ENCODE peak calls at places on chromosomes 13 and 19, in four cellular contexts. Q, E, Z and H are unnamed samples. For H3K4me1, the result is how much of the 10 kb centered on the place peaks cover.

GRCh38 chr19:49347835-49348234 is 12.6 kb downstream of the CD37 start:
- DNase-seq in Z (no peak), Q (no peak), E (peak), H (no peak)

GRCh38 chr19:54518844-54519243 is 16.2 kb downstream of the LAIR2 start:
- DNase-seq in E (peak), Z (no peak), Q (no peak), H (peak)

GRCh38 chr13:109494955-109495354 is 291.4 kb downstream of the IRS2 start:
- DNase-seq in E (peak), Q (no peak), Z (no peak), H (no peak)

GRCh38 chr19:52214241-52214640 is 24.4 kb downstream of the PPP2R1A start:
- DNase-seq in Q (no peak), Z (no peak), E (no peak), H (no peak)

GRCh38 chr19:6509118-6509971 is 7.2 kb upstream of the TUBB4A start:
- DNase-seq in Q (no peak), Z (peak), E (no peak), H (no peak)

GRCh38 chr19:23596872-23597271 is 90.1 kb downstream of the ZNF675 start:
- DNase-seq in E (no peak), Z (no peak), Q (no peak), H (no peak)

GRCh38 chr19:50547385-50548190 is 20.6 kb downstream of the LRRC4B start:
- DNase-seq in E (no peak), Z (no peak), Q (no peak), H (no peak)

GRCh38 chr13:42394361-42395065 is 122.6 kb downstream of the AKAP11 start:
- DNase-seq in Z (no peak), E (no peak), Q (no peak), H (no peak)

GRCh38 chr19:5959260-5960004 is 18.5 kb downstream of the RANBP3 start:
- DNase-seq in E (no peak), Z (no peak), Q (peak), H (no peak)

GRCh38 chr19:56980864-56981263 is 138.9 kb upstream of the USP29 start:
- DNase-seq in Q (no peak), Z (no peak), E (no peak), H (no peak)

GRCh38 chr13:113591750-113592149 is 7.2 kb downstream of the TFDP1 start:
- DNase-seq in Z (no peak), E (no peak), Q (peak), H (no peak)

GRCh38 chr19:16856091-16856490 is 26.9 kb downstream of the SIN3B start:
- DNase-seq in Q (no peak), E (no peak), Z (no peak), H (no peak)

GRCh38 chr13:37914781-37915391 is 45.3 kb upstream of the TRPC4 start:
- DNase-seq in E (no peak), Z (no peak), Q (no peak), H (no peak)

GRCh38 chr13:110625771-110626321 is 10.5 kb downstream of the NAXD start:
- DNase-seq in E (no peak), Q (no peak), Z (no peak), H (no peak)

GRCh38 chr13:25406377-25406776 is 34.6 kb downstream of the ATP8A2 start:
- DNase-seq in E (no peak), Z (no peak), Q (no peak), H (no peak)

GRCh38 chr13:78736142-78736541 is 77.2 kb upstream of the OBI1 start:
- DNase-seq in Q (no peak), E (peak), Z (no peak), H (no peak)

GRCh38 chr19:42269518-42270345 is 680 bp downstream of the CIC start:
- DNase-seq in E (no peak), Z (no peak), Q (no peak), H (no peak)

GRCh38 chr13:40371531-40372125 is 294.8 kb downstream of the FOXO1 start:
- DNase-seq in E (no peak), Z (no peak), Q (no peak), H (no peak)

GRCh38 chr13:98570929-98571372 is 6.0 kb downstream of the STK24 start:
- DNase-seq in Z (no peak), E (no peak), Q (no peak), H (no peak)

GRCh38 chr19:8090932-8091331 is 38.4 kb downstream of the CCL25 start:
- DNase-seq in E (no peak), Q (no peak), Z (no peak), H (no peak)

GRCh38 chr19:8086849-8087248 is 34.3 kb downstream of the CCL25 start:
- DNase-seq in Z (no peak), Q (no peak), E (no peak), H (no peak)

GRCh38 chr19:8087876-8088275 is 35.3 kb downstream of the CCL25 start:
- DNase-seq in Q (no peak), Z (no peak), E (no peak), H (no peak)

GRCh38 chr19:8088752-8089663 is 36.4 kb downstream of the CCL25 start:
- DNase-seq in Q (no peak), E (no peak), Z (no peak), H (no peak)

DNA sequence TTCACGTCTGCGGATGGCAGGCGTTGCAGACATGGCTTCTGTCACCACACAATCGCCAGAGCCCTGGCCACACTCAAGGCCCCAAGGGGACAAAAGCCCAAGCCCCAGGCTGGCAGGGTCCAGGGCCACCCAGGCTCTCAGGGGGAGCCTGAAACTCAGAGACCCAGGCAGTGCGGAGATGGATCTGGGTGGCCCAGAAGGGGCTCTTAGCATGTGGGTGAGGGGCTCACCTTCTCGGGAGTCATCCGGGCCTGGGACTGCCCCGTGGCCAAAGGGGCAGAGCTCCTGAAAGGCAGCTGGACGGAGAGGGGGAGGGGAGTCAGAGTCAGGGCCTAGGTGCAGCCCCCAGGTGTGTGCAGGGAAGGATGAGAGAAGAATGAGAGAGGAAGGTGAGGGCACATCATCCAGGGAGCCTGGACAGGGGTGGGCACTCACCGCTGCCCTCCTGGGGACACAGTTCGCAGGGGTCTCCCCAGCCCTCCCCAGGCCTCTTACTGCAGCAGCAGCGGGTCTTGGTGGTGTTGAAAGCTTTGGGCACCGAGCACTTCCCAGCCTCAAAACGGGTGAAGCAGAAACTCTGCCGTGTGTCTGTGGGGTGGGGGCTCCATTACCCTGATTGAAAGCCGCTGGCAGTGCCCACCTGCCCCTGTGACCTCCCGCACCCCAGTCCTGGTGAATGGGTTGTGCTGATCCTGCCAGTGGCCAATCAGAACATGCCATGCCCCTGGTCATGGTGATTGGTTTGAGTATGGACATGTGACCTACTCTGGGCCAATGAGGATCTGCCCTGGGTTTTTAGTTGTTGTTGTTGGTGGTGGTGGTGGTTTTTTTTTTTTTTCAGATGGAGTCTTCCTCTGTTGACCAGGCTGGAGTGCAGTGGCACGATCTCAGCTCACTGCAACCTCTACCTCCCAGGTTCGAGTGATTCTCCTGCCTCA is 37.4 kb downstream of the CCL25 start:
- DNase-seq in Z (no peak), E (no peak), Q (no peak), H (no peak)
- H3K4me1 ChIP-seq in Z (under half), E (under half), Q (under half), H (under half)

GRCh38 chr13:45367358-45367757 is 26.4 kb upstream of the TPT1 start:
- DNase-seq in E (peak), Z (no peak), Q (no peak), H (peak)
- H3K27ac ChIP-seq in E (no peak), Z (no peak), Q (no peak), H (no peak)

DNA sequence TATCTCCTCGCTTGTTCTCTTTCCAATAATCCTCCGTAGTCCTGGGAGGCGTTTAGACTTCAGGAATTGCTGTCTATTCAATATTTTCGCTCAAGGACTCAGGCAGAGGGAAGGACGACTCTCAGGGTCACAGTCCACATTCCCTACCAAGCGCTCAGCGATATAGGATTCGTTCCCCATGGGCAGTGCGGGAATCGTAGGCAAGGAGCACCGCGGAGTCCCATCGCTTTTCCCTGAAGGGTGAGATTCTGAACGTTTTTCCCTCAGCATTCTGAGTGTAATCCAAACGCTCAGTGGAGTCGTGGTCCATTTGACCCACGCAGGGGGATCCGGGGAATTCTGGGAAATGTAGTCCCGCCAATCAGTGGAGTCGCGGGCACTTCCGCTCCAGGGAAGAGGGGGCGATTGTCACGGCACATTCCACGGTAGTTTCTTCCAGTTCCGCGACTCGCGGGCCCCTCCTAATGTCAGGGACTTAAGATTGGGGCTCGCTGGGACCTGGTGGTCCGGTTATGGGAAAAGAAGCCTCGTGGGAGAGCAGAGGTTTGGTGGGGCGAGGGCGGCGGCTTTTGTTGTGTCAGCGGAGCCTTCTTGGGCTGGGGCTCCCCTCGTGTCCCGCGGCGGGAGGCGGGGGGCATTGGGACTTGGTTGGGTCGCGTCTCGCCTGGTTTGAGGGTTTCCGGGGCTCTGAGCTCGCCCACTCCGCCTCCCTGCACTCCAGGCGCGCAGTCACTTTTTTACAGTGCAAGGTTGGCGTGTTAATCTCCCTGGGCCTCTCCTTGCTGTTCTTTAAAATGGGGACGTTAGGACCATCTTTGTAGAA is at the start of gene ZNF234:
- DNase-seq in Z (peak), E (peak), Q (peak), H (peak)
- TF ChIP-seq CTCF in Z (no peak), E (no peak), Q (peak), H (peak)

DNA sequence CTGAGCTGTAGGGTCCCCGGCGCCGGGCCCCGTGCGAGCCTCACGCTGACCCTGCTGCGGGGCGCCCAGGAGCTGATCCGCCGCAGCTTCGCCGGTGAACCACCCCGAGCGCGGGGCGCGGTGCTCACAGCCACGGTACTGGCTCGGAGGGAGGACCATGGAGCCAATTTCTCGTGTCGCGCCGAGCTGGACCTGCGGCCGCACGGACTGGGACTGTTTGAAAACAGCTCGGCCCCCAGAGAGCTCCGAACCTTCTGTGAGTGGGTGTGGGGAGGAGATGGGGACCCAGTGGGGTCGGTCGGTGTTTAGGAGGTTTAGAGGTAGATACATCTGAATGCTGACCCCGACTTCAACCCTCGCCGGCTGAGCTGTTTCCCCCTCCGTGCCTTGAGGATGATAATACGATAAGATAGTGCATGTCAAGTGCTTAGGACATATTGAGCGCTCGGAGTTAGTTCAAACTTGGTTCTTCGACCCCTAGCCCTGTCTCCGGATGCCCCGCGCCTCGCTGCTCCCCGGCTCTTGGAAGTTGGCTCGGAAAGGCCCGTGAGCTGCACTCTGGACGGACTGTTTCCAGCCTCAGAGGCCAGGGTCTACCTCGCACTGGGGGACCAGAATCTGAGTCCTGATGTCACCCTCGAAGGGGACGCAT is 1.9 kb downstream of the ICAM5 start:
- DNase-seq in Q (no peak), Z (no peak), E (no peak), H (no peak)
- H3K4me1 ChIP-seq in Q (half or more), Z (under half), E (under half), H (half or more)

GRCh38 chr13:49097374-49097773 is 121.7 kb downstream of the FNDC3A start:
- DNase-seq in Q (no peak), E (peak), Z (no peak), H (no peak)
- H3K27ac ChIP-seq in Q (peak), E (no peak), Z (peak), H (peak)

GRCh38 chr19:55606471-55606787 is 982 bp downstream of the ZNF865 start:
- DNase-seq in Q (no peak), E (no peak), Z (no peak), H (no peak)
- TF ChIP-seq CTCF in Q (no peak), E (no peak), Z (no peak), H (no peak)

GRCh38 chr19:38850231-38850975 is 617 bp upstream of the HNRNPL start:
- DNase-seq in E (peak), Z (peak), Q (peak), H (peak)

GRCh38 chr19:38846097-38846496 is 3.7 kb downstream of the HNRNPL start:
- DNase-seq in Z (no peak), Q (no peak), E (no peak), H (no peak)

GRCh38 chr19:38849746-38850230 is at the start of gene HNRNPL:
- DNase-seq in Z (no peak), Q (peak), E (no peak), H (peak)

GRCh38 chr19:38849147-38849745 is 540 bp downstream of the HNRNPL start:
- DNase-seq in Q (peak), E (peak), Z (peak), H (peak)

DNA sequence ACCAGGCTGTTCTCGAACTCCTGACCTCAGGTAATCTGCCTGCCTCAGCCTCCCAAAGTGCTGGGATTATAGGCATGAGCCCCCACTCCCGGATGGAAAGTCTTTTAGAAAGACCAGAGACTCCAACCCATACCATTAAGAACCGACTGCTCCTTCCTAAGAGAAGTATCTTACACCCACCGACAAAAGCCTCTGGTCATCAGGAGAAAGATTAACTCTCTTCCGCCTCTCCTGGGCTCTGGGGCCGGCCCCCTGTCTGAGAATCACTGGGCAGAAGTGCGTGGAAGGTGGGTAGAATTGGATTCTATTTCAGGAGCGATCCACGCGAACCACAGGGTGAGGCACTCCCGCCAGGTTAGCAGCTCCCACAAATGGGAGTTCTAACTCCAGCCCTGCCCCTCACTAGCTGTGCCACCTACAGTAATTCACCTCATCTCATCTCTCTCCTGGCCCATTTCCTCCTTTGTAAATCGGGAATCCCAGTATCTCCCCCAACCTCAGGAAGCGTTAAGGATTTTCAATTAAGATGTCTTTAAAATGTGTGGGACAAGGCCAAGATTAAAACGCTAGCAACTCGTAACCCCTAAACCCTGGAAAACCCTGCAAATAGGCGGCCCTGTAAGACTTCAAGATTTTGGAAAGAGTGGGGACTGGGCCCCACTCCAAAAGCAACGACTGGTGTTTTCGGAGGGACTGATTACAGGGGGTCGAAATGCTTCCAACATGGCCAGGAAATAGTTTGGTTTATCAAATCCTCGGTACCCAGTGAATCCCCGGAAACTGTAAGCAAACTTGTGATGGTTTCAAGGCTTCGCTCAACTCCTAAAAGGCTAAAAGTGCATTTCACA is 1.3 kb downstream of the HNRNPL start:
- DNase-seq in Z (no peak), Q (no peak), E (no peak), H (no peak)
- H3K4me1 ChIP-seq in Z (under half), Q (half or more), E (under half), H (under half)

DNA sequence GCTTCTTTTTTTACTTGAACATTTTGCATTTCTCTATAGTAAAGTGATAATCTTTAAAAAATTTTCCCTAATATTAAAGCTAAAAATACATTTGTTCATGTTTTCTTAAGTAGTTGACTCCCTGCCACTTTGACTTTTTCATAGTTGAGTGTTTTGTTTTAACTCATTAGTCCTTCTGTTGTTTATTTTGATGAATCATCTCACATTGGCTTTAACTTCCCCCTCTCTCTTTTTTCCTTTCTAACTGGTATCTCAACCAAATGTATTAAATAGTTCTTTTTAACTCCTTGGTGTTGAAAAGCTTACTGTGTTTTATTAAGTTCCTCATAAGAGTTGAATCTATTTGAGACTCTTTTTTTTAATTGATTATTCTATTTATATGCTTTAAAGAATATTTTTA is 2.8 kb downstream of the TNFSF13B start:
- DNase-seq in E (no peak), Z (no peak), Q (no peak), H (no peak)
- H3K27ac ChIP-seq in E (no peak), Z (no peak), Q (no peak), H (no peak)

GRCh38 chr19:33810821-33811220 is 14.2 kb downstream of the KCTD15 start:
- DNase-seq in Q (no peak), E (no peak), Z (no peak), H (no peak)
- TF ChIP-seq CTCF in Q (no peak), E (no peak), Z (no peak), H (no peak)

GRCh38 chr19:46860125-46860845 is 512 bp upstream of the ARHGAP35 start:
- DNase-seq in E (peak), Z (peak), Q (peak), H (peak)
- H3K4me1 ChIP-seq in E (under half), Z (under half), Q (half or more), H (half or more)